ENCODE peak calls at places on chromosomes 1 and 21, in four cellular contexts. Y, P, S and T are unnamed samples.

GRCh38 chr1:102118150-102118549 is 121.4 kb upstream of the OLFM3 start:
- DNase-seq in P (no peak), S (no peak), Y (no peak), T (no peak)

GRCh38 chr1:1915911-1916835 is 1.1 kb downstream of the CALML6 start:
- DNase-seq in S (no peak), Y (no peak), P (no peak), T (no peak)

GRCh38 chr21:15134711-15135110 is 69.9 kb upstream of the NRIP1 start:
- DNase-seq in P (no peak), Y (no peak), S (no peak), T (no peak)

GRCh38 chr1:93774707-93775106 is 93.1 kb upstream of the BCAR3 start:
- DNase-seq in Y (no peak), P (no peak), S (no peak), T (no peak)

GRCh38 chr1:66262233-66262632 is 271.7 kb upstream of the SGIP1 start:
- DNase-seq in Y (no peak), P (peak), S (no peak), T (no peak)

GRCh38 chr1:43140010-43140409 is 32.1 kb downstream of the EBNA1BP2 start:
- DNase-seq in Y (no peak), P (no peak), S (no peak), T (no peak)

GRCh38 chr1:64898107-64898861 is 68.1 kb downstream of the JAK1 start:
- DNase-seq in P (peak), Y (peak), S (no peak), T (peak)

GRCh38 chr1:16143566-16144324 is 12.1 kb downstream of the EPHA2 start:
- DNase-seq in S (peak), Y (peak), P (peak), T (no peak)

GRCh38 chr1:39283858-39284257 is 79.4 kb downstream of the MACF1 start:
- DNase-seq in S (no peak), P (no peak), Y (no peak), T (no peak)

GRCh38 chr21:32347351-32347750 is 45.5 kb downstream of the URB1 start:
- DNase-seq in P (no peak), S (no peak), Y (no peak), T (no peak)

GRCh38 chr1:17338706-17339493 is 30.9 kb downstream of the PADI4 start:
- DNase-seq in S (no peak), P (no peak), Y (no peak), T (no peak)

GRCh38 chr1:150161747-150162581 is 12.2 kb downstream of the PLEKHO1 start:
- DNase-seq in S (no peak), P (no peak), Y (no peak), T (peak)

GRCh38 chr1:198122693-198123092 is 34.1 kb upstream of the NEK7 start:
- DNase-seq in P (no peak), S (no peak), Y (no peak), T (no peak)

DNA sequence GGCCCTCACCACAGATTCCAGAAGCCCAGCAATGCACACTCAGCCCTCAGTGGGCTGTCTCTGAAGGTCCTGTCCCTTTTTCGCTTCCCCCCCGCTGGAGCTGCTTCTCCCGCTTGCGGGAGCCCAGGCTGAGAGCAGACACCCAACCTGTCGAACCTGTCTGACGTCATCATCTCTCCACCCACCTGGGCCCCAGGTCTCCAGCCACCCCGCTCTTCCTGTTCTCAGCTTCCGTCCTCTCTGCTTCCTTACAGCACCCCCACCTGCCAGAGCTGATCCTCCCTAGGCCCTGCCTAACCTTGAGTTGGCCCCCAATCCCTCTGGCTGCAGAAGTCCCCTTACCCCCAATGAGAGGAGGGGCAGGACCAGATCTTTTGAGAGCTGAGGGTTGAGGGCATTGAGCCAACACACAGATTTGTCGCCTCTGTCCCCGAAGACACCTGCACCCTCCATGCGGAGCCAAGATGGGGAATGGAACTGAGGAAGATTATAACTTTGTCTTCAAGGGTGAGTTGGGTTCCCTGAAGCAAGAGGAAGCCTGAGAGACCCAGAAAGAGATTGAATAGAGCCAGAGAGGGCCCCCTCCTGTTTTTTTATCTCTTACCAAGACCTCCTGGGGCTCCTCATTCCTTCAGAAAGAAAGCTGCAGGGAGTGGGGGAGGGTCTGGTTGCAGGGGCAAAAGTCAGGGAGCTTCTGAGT is at the start of gene RAB25:
- DNase-seq in S (no peak), Y (no peak), P (peak), T (no peak)
- H3K27ac ChIP-seq in S (peak), Y (no peak), P (peak), T (no peak)

DNA sequence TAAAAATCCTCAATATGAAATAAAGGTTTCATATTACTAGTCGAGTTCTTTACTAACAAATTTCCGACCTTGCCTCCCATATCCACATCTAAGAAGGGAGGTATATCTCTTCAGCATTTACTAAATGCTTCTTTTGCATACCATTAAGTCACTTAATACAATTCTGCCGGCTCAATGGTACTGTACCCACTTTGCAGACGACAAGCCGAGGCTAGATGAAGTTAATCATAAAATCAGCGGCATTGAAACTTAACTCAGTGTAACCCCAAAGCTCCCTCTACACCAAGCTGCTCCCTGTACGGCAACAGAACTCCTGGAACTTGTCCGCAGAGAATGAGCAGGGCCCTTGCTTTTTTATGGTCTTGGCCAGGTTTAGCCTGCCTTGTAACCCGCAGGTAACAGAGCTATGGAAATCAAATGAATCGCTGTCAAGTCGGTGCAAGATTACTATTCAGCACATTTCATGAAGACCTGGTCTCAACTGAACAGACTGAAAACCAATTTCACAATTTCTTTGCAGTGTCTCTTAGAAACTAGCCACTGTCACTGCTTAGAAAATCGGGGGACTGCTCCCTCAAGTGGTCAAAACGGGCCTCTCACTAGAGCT is 738 bp downstream of the INTS7 start:
- DNase-seq in Y (no peak), S (no peak), P (no peak), T (no peak)
- H3K27ac ChIP-seq in Y (peak), S (peak), P (peak), T (peak)

GRCh38 chr1:237352747-237353146 is 310.8 kb downstream of the RYR2 start:
- DNase-seq in Y (no peak), S (no peak), P (no peak), T (no peak)
- H3K27ac ChIP-seq in Y (no peak), S (no peak), P (no peak), T (no peak)

GRCh38 chr1:56787330-56787729 is 31.9 kb downstream of the FYB2 start:
- DNase-seq in P (no peak), S (no peak), Y (no peak), T (no peak)
- H3K27ac ChIP-seq in P (no peak), S (no peak), Y (no peak), T (no peak)

GRCh38 chr1:231419147-231419546 is 2.9 kb downstream of the EGLN1 start:
- DNase-seq in P (no peak), Y (no peak), S (no peak), T (no peak)
- H3K27ac ChIP-seq in P (no peak), Y (peak), S (no peak), T (no peak)